ENCODE peak calls at places on chromosomes 5 and 9, in six cellular contexts. One of them, this sample, is unnamed.

GRCh38 chr9:82206946-82207345 is 218.4 kb downstream of the SPATA31D1 start:
- DNase-seq in thoracic aorta: no peak
- DNase-seq in hepatocyte: no peak
- DNase-seq in IMR-90: no peak
- DNase-seq in CD8-positive, alpha-beta T cell: no peak
- DNase-seq in fibroblast of mammary gland: no peak
- DNase-seq in this sample: no peak

GRCh38 chr9:69857131-69857530 is 36.5 kb downstream of the CFAP95 start:
- DNase-seq in thoracic aorta: no peak
- DNase-seq in hepatocyte: no peak
- DNase-seq in IMR-90: peak; percentile 76
- DNase-seq in CD8-positive, alpha-beta T cell: no peak
- DNase-seq in fibroblast of mammary gland: peak; percentile 64
- DNase-seq in this sample: no peak

GRCh38 chr5:15737882-15738677 is 238.1 kb downstream of the FBXL7 start:
- DNase-seq in thoracic aorta: no peak
- DNase-seq in hepatocyte: no peak
- DNase-seq in IMR-90: peak; percentile 17
- DNase-seq in CD8-positive, alpha-beta T cell: no peak
- DNase-seq in fibroblast of mammary gland: peak; percentile 16
- DNase-seq in this sample: no peak

GRCh38 chr5:160333726-160334125 is 21.4 kb upstream of the CCNJL start:
- DNase-seq in thoracic aorta: no peak
- DNase-seq in hepatocyte: no peak
- DNase-seq in IMR-90: peak; percentile 63
- DNase-seq in CD8-positive, alpha-beta T cell: no peak
- DNase-seq in fibroblast of mammary gland: peak; percentile 65
- DNase-seq in this sample: peak; percentile 43

GRCh38 chr9:8600914-8601680 is 801.5 kb upstream of the DMAC1 start:
- DNase-seq in thoracic aorta: no peak
- DNase-seq in hepatocyte: peak; percentile 13
- DNase-seq in IMR-90: no peak
- DNase-seq in CD8-positive, alpha-beta T cell: no peak
- DNase-seq in fibroblast of mammary gland: peak; percentile 23
- DNase-seq in this sample: no peak

GRCh38 chr9:109506097-109506712 is 8.1 kb upstream of the PTPN3 start:
- DNase-seq in thoracic aorta: no peak
- DNase-seq in hepatocyte: peak; percentile 37
- DNase-seq in IMR-90: no peak
- DNase-seq in CD8-positive, alpha-beta T cell: no peak
- DNase-seq in fibroblast of mammary gland: no peak
- DNase-seq in this sample: peak; percentile 12

GRCh38 chr5:168449166-168449565 is 37.1 kb upstream of the RARS1 start:
- DNase-seq in thoracic aorta: no peak
- DNase-seq in hepatocyte: no peak
- DNase-seq in IMR-90: no peak
- DNase-seq in CD8-positive, alpha-beta T cell: no peak
- DNase-seq in fibroblast of mammary gland: no peak
- DNase-seq in this sample: no peak

GRCh38 chr9:76835571-76836283 is 70.2 kb downstream of the PRUNE2 start:
- DNase-seq in thoracic aorta: no peak
- DNase-seq in hepatocyte: peak; percentile 15
- DNase-seq in IMR-90: peak; percentile 87
- DNase-seq in CD8-positive, alpha-beta T cell: no peak
- DNase-seq in fibroblast of mammary gland: peak; percentile 97
- DNase-seq in this sample: peak; percentile 76

GRCh38 chr5:96402500-96402899 is 30.5 kb downstream of the PCSK1 start:
- DNase-seq in thoracic aorta: no peak
- DNase-seq in hepatocyte: no peak
- DNase-seq in IMR-90: no peak
- DNase-seq in CD8-positive, alpha-beta T cell: no peak
- DNase-seq in fibroblast of mammary gland: no peak
- DNase-seq in this sample: no peak

GRCh38 chr5:149596712-149597111 is 15.4 kb downstream of the ARHGEF37 start:
- DNase-seq in thoracic aorta: no peak
- DNase-seq in hepatocyte: no peak
- DNase-seq in IMR-90: no peak
- DNase-seq in CD8-positive, alpha-beta T cell: no peak
- DNase-seq in fibroblast of mammary gland: no peak
- DNase-seq in this sample: no peak

GRCh38 chr9:69433426-69433825 is 108.4 kb downstream of the ENTREP1 start:
- DNase-seq in thoracic aorta: no peak
- DNase-seq in hepatocyte: no peak
- DNase-seq in IMR-90: peak; percentile 53
- DNase-seq in CD8-positive, alpha-beta T cell: no peak
- DNase-seq in fibroblast of mammary gland: peak; percentile 33
- DNase-seq in this sample: no peak

GRCh38 chr5:58786904-58787303 is 204.0 kb downstream of the RAB3C start:
- DNase-seq in thoracic aorta: no peak
- DNase-seq in hepatocyte: no peak
- DNase-seq in IMR-90: no peak
- DNase-seq in CD8-positive, alpha-beta T cell: no peak
- DNase-seq in fibroblast of mammary gland: no peak
- DNase-seq in this sample: no peak
- TF ChIP-seq CTCF in thoracic aorta: no peak
- TF ChIP-seq CTCF in hepatocyte: no peak
- TF ChIP-seq CTCF in IMR-90: no peak
- TF ChIP-seq CTCF in CD8-positive, alpha-beta T cell: no peak
- TF ChIP-seq CTCF in fibroblast of mammary gland: no peak
- TF ChIP-seq CTCF in this sample: no peak

GRCh38 chr5:150649828-150650712 is 9.6 kb downstream of the SYNPO start:
- DNase-seq in thoracic aorta: no peak
- DNase-seq in hepatocyte: no peak
- DNase-seq in IMR-90: no peak
- DNase-seq in CD8-positive, alpha-beta T cell: no peak
- DNase-seq in fibroblast of mammary gland: no peak
- DNase-seq in this sample: no peak
- H3K4me3 ChIP-seq in thoracic aorta: no peak overlapping the region
- H3K4me3 ChIP-seq in hepatocyte: no peak overlapping the region
- H3K4me3 ChIP-seq in IMR-90: no peak overlapping the region
- H3K4me3 ChIP-seq in CD8-positive, alpha-beta T cell: no peak overlapping the region
- H3K4me3 ChIP-seq in fibroblast of mammary gland: no peak overlapping the region
- H3K4me3 ChIP-seq in this sample: no peak overlapping the region

DNA sequence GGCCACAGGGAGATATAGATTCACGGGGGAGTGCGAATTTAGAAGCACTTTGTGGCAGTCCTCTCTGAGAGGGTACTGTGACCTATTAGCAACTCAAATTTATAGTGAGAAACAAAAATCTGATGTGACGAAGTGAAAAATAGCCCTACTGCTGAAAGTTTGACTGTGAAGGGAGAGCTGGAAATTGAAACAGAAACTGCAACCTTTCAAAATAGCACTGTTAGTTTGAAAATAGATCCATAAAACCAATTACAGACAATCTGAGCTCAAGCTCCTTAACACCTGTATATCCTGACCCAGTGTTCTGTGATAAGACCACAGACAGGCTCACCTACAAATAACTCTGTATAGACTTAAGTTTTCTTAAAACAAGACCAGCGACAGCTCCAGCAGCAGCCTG is 420.1 kb downstream of the IRX1 start:
- DNase-seq in thoracic aorta: no peak
- DNase-seq in hepatocyte: no peak
- DNase-seq in IMR-90: no peak
- DNase-seq in CD8-positive, alpha-beta T cell: no peak
- DNase-seq in fibroblast of mammary gland: no peak
- DNase-seq in this sample: no peak
- TF ChIP-seq CTCF in thoracic aorta: no peak
- TF ChIP-seq CTCF in hepatocyte: no peak
- TF ChIP-seq CTCF in IMR-90: no peak
- TF ChIP-seq CTCF in CD8-positive, alpha-beta T cell: no peak
- TF ChIP-seq CTCF in fibroblast of mammary gland: no peak
- TF ChIP-seq CTCF in this sample: no peak

GRCh38 chr5:9546973-9547947 is 1.4 kb upstream of the SEMA5A start:
- DNase-seq in thoracic aorta: no peak
- DNase-seq in hepatocyte: peak; percentile 58
- DNase-seq in IMR-90: peak; percentile 62
- DNase-seq in CD8-positive, alpha-beta T cell: no peak
- DNase-seq in fibroblast of mammary gland: peak; percentile 59
- DNase-seq in this sample: peak; percentile 83
- H3K4me3 ChIP-seq in thoracic aorta: peak overlapping the region; percentile 85
- H3K4me3 ChIP-seq in hepatocyte: peak overlapping the region; percentile 55
- H3K4me3 ChIP-seq in IMR-90: peak overlapping the region; percentile 94
- H3K4me3 ChIP-seq in CD8-positive, alpha-beta T cell: no peak overlapping the region
- H3K4me3 ChIP-seq in fibroblast of mammary gland: peak overlapping the region; percentile 89
- H3K4me3 ChIP-seq in this sample: peak overlapping the region; percentile 87

DNA sequence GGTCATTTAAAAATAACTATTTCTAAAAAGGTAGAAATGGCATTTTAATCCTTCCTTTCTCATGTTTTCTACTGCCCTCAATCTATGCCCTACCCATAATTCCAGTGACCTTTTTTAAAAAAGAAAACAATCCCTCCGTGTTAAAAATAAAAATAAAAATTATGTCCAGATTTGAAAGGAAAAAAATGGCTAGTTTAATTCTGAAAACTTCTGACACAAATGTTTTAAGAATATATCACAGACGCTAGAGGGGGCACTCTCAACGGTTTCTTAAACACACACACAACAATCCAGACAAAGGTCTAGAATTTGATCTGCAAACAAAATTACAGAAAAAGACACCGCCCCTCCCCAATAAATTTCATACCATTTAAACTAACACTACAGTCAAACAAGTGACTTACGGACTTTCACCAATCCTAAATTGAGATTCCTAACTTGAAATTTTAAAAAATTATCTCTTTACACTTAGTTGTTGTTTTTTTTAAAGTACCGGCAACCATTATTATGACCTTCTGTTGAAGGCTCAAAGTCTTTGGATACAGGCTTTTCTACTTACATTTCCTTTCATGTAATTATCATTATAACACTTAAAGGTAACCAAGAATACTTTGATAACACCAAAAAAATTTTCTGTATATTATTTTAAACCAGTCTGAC is 38.2 kb downstream of the CLINT1 start:
- DNase-seq in thoracic aorta: no peak
- DNase-seq in hepatocyte: peak; percentile 76
- DNase-seq in IMR-90: peak; percentile 65
- DNase-seq in CD8-positive, alpha-beta T cell: peak; percentile 15
- DNase-seq in fibroblast of mammary gland: peak; percentile 69
- DNase-seq in this sample: peak; percentile 61
- TF ChIP-seq CTCF in thoracic aorta: peak; percentile 53
- TF ChIP-seq CTCF in hepatocyte: peak; percentile 71
- TF ChIP-seq CTCF in IMR-90: peak; percentile 61
- TF ChIP-seq CTCF in CD8-positive, alpha-beta T cell: peak; percentile 26
- TF ChIP-seq CTCF in fibroblast of mammary gland: peak; percentile 54
- TF ChIP-seq CTCF in this sample: peak; percentile 59

GRCh38 chr9:136713555-136713949 is 1.2 kb downstream of the DIPK1B start:
- DNase-seq in thoracic aorta: no peak
- DNase-seq in hepatocyte: no peak
- DNase-seq in IMR-90: no peak
- DNase-seq in CD8-positive, alpha-beta T cell: no peak
- DNase-seq in fibroblast of mammary gland: no peak
- DNase-seq in this sample: no peak
- H3K4me3 ChIP-seq in thoracic aorta: no peak overlapping the region
- H3K4me3 ChIP-seq in hepatocyte: peak overlapping the region; percentile 91
- H3K4me3 ChIP-seq in IMR-90: no peak overlapping the region
- H3K4me3 ChIP-seq in CD8-positive, alpha-beta T cell: no peak overlapping the region
- H3K4me3 ChIP-seq in fibroblast of mammary gland: no peak overlapping the region
- H3K4me3 ChIP-seq in this sample: no peak overlapping the region

GRCh38 chr5:135850231-135850630 is 15.8 kb downstream of the SLC25A48 start:
- DNase-seq in thoracic aorta: no peak
- DNase-seq in hepatocyte: no peak
- DNase-seq in IMR-90: no peak
- DNase-seq in CD8-positive, alpha-beta T cell: no peak
- DNase-seq in fibroblast of mammary gland: no peak
- DNase-seq in this sample: no peak
- TF ChIP-seq CTCF in thoracic aorta: no peak
- TF ChIP-seq CTCF in hepatocyte: no peak
- TF ChIP-seq CTCF in IMR-90: no peak
- TF ChIP-seq CTCF in CD8-positive, alpha-beta T cell: no peak
- TF ChIP-seq CTCF in fibroblast of mammary gland: no peak
- TF ChIP-seq CTCF in this sample: no peak